ENCODE peak calls at places on chromosomes 1 and 21, in five cellular contexts. B is OCI-LY7, Y is heart left ventricle, H is upper lobe of right lung, X is testis. Z is an unnamed sample. For H3K4me1 and H3K36me3, the result is how much of the 10 kb centered on the place peaks cover.

GRCh38 chr1:25197235-25197930 is 34.9 kb downstream of the SYF2 start:
- DNase-seq in H (no peak), Y (no peak), B (no peak), X (no peak), Z (no peak)

GRCh38 chr1:50750021-50750619 is 209.9 kb downstream of the FAF1 start:
- DNase-seq in X (peak), B (peak), Y (no peak), H (no peak), Z (no peak)

GRCh38 chr1:237953238-237953637 is 62.5 kb upstream of the ZP4 start:
- DNase-seq in Y (no peak), B (no peak), H (no peak), X (peak), Z (no peak)

GRCh38 chr1:113505357-113505756 is 115.0 kb downstream of the MAGI3 start:
- DNase-seq in B (no peak), X (no peak), H (no peak), Y (no peak), Z (no peak)

GRCh38 chr1:229192851-229193250 is 78.1 kb upstream of the RAB4A start:
- DNase-seq in H (no peak), Y (no peak), B (no peak), X (no peak), Z (no peak)

GRCh38 chr1:18299441-18300338 is 181.0 kb upstream of the KLHDC7A start:
- DNase-seq in Y (no peak), X (peak), H (no peak), B (peak), Z (no peak)

GRCh38 chr1:100785399-100786082 is 66.0 kb downstream of the VCAM1 start:
- DNase-seq in Y (no peak), H (no peak), X (no peak), B (no peak), Z (no peak)

GRCh38 chr1:111656093-111657017 is 36.8 kb downstream of the RAP1A start:
- DNase-seq in X (peak), H (no peak), B (peak), Y (no peak), Z (no peak)

GRCh38 chr1:14939527-14940284 is 213.8 kb upstream of the TMEM51 start:
- DNase-seq in X (no peak), B (no peak), Y (no peak), H (no peak), Z (no peak)

GRCh38 chr1:91502882-91503184 is 2.2 kb downstream of the CDC7 start:
- DNase-seq in H (no peak), X (no peak), Y (no peak), B (peak), Z (no peak)

GRCh38 chr1:181094813-181095212 is 6.3 kb downstream of the IER5 start:
- DNase-seq in Y (peak), X (peak), H (no peak), B (no peak), Z (peak)

GRCh38 chr1:181097242-181097641 is 8.7 kb downstream of the IER5 start:
- DNase-seq in X (no peak), H (no peak), B (no peak), Y (no peak), Z (no peak)

GRCh38 chr1:181095763-181096184 is 7.3 kb downstream of the IER5 start:
- DNase-seq in X (no peak), B (no peak), Y (no peak), H (no peak), Z (no peak)

GRCh38 chr1:181094402-181094801 is 5.9 kb downstream of the IER5 start:
- DNase-seq in H (no peak), B (no peak), Y (no peak), X (no peak), Z (no peak)

DNA sequence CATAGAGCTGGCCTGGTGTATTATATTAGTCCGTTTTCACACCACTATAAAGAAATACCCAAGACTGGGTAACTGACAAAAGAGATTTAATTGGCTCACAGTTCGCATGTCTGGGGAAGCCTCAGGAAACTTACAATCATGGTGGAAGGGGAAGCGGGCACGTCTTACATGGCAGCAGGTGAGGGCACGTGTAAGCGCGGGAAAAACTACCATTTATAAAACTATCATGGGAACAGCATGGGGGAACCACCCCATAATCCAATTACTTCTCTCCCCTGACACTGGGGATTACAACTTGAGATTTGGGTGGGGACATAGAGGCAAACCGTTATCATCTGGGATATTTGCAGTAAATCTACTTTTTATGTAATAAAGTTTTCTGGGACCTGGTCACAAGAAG is 6.8 kb downstream of the IER5 start:
- DNase-seq in Y (no peak), B (no peak), H (no peak), X (no peak), Z (no peak)
- H3K27ac ChIP-seq in Y (peak), B (no peak), H (peak), X (peak), Z (peak)

DNA sequence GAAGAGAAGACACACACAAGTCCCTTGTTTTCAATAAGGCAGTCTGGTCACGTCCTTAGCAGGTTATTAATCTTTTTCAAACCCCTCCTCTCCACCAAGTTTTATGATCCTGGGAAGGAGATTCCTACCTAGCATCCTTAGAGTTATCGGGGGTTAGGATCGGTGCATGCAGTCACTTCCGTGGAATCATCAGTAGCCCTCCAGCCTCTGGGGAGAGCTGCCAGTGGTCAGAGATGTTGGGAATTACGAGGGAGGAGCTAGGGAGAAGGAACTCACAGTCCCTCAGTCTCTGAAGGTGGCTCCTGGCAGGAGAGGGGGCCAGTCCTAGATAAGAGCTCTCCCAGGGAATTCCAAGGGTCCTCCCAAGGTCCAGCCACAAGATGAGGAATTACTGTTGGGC is 57.7 kb upstream of the ATP5PO start:
- DNase-seq in X (no peak), Y (no peak), B (no peak), H (no peak), Z (no peak)
- H3K4me1 ChIP-seq in X (under half), Y (half or more), B (under half), H (under half), Z (under half)

GRCh38 chr1:1043411-1043810 is 23.5 kb downstream of the AGRN start:
- DNase-seq in Y (no peak), X (no peak), B (no peak), H (no peak), Z (no peak)
- H3K36me3 ChIP-seq in Y (under half), X (under half), B (under half), H (under half), Z (under half)

GRCh38 chr1:32903991-32904776 is 3.0 kb upstream of the TMEM54 start:
- DNase-seq in X (no peak), Y (no peak), B (no peak), H (peak), Z (peak)

GRCh38 chr1:32900956-32901822 is at the start of gene TMEM54:
- DNase-seq in H (peak), Y (peak), B (peak), X (peak), Z (peak)

GRCh38 chr1:32902535-32902920 is 1.3 kb upstream of the TMEM54 start:
- DNase-seq in H (peak), B (no peak), X (no peak), Y (no peak), Z (peak)

GRCh38 chr1:32900371-32900955 is 726 bp downstream of the TMEM54 start:
- DNase-seq in X (no peak), B (no peak), Y (no peak), H (peak), Z (peak)

DNA sequence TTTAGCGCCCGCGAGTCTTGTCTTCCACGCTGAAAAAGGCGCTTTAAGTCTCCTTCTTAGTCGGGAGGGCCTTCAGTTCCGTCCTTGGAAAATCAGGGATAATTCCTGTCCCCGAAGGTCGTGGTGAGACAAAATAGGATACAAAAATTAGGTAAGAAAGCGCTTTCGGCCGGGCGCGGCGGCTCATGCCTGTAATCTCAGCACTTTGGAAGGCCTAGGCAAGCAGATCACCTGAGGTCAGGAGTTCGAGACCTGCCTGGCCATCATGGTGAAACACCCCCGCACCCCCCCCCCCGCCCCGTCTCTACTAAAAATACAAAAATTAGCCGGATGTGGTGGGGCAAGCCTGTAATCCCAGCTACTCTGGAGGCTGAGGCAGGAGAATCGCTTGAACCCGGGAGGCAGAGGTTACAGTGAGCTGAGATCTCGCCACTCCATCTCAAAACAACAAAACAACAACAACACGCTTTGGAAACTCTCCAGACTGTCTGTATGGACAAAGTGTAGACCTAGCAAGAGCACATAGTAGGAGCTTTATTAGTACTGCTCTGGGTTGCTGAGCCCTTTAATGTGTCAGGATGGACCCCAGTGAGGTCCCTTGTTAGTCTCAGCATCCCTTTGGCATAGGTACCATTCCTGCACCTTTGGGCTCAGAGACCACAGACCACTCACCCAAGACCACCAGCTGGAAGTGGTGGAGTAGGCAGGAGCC is 790 bp upstream of the TMEM54 start:
- DNase-seq in B (no peak), Y (no peak), H (peak), X (no peak), Z (no peak)
- H3K27ac ChIP-seq in B (no peak), Y (no peak), H (no peak), X (no peak), Z (no peak)

DNA sequence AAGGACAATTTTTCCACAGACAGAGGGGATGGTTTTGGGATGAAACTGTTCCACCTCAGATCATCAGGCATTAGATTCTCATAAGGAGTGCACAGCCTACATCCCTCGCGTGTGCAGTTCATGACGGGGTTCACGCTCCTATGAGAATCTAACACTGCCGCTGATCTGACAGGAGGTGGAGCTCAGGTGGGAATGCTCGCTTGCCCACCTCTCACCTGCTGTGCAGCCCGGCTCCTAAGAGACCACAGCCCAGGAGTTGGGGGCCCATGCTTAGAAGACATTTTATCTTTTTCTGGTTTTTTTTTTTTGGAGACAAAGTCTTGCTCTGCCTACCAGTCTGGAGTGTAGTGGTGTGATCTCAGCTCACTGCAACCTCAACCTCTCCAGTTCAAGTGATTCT is 16.0 kb downstream of the GNB1 start:
- DNase-seq in H (no peak), Y (no peak), B (no peak), X (no peak), Z (peak)
- H3K4me1 ChIP-seq in H (half or more), Y (half or more), B (under half), X (under half), Z (under half)

DNA sequence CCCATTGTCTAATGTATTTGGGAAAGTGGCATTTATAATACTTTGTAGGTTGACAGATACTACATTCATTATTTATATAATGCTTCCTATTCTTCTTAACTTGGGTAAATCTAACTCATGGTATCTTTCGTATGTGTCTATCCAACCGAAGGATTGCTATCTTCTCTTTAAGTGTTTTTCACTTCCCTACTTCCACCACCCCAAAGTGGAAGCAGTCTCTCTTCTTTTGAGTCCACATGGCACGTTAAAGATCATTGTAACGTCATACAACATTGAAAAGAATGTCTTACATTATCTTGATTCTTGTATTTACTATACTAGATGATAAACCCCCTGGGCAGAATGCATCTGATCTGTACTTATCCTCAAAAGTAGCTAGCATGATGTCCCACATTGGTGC is 21.2 kb downstream of the ATP1A1 start:
- DNase-seq in Y (no peak), H (no peak), X (no peak), B (no peak), Z (no peak)
- H3K36me3 ChIP-seq in Y (half or more), H (half or more), X (under half), B (half or more), Z (under half)

GRCh38 chr1:3383679-3384078 is 70.8 kb upstream of the ARHGEF16 start:
- DNase-seq in H (no peak), B (no peak), X (no peak), Y (no peak), Z (no peak)

GRCh38 chr1:3379934-3380333 is 74.5 kb upstream of the ARHGEF16 start:
- DNase-seq in B (no peak), X (no peak), H (no peak), Y (no peak), Z (no peak)

GRCh38 chr1:3380465-3380864 is 74.0 kb upstream of the ARHGEF16 start:
- DNase-seq in H (no peak), B (no peak), Y (no peak), X (no peak), Z (no peak)

GRCh38 chr1:3384407-3384806 is 70.1 kb upstream of the ARHGEF16 start:
- DNase-seq in X (no peak), H (no peak), Y (no peak), B (no peak), Z (no peak)

GRCh38 chr1:3381901-3382300 is 72.6 kb upstream of the ARHGEF16 start:
- DNase-seq in B (no peak), X (no peak), H (no peak), Y (no peak), Z (no peak)
- H3K27ac ChIP-seq in B (no peak), X (no peak), H (no peak), Y (no peak), Z (no peak)

GRCh38 chr1:16067127-16067768 is 6.2 kb downstream of the FAM131C start:
- DNase-seq in B (no peak), X (no peak), H (no peak), Y (no peak), Z (no peak)
- H3K4me1 ChIP-seq in B (under half), X (under half), H (under half), Y (under half), Z (under half)

GRCh38 chr21:42543106-42543847 is 29.6 kb downstream of the SLC37A1 start:
- DNase-seq in H (peak), Y (no peak), X (no peak), B (no peak), Z (peak)
- H3K36me3 ChIP-seq in H (half or more), Y (under half), X (under half), B (under half), Z (under half)

GRCh38 chr1:155326020-155326526 is 5.4 kb downstream of the RUSC1 start:
- DNase-seq in H (no peak), B (no peak), X (no peak), Y (no peak), Z (peak)
- H3K27ac ChIP-seq in H (peak), B (no peak), X (no peak), Y (no peak), Z (no peak)

Z was measured in aorta.